ENCODE peak calls at places on chromosomes 1 and 21, in ten cellular contexts. H is body of pancreas, K is stomach, D is A549, Y is uterus, M is gastrocnemius medialis, J is heart left ventricle, R is endothelial cell of umbilical vein, L is prostate gland, O is IMR-90. F is an unnamed sample.
A peak's percentile ranks its signal among the peaks of the same experiment; 100 is the strongest.

GRCh38 chr1:200464784-200465400 is 55.1 kb upstream of the ZNF281 start:
- DNase-seq in H (no peak), K (no peak), D (no peak), Y (no peak), M (no peak), J (no peak), R (no peak), L (no peak), O (no peak), F (no peak)

GRCh38 chr1:113856011-113856410 is 15.5 kb downstream of the PTPN22 start:
- DNase-seq in H (no peak), K (no peak), D (no peak), Y (no peak), M (no peak), J (no peak), R (no peak), L (no peak), O (no peak), F (no peak)

GRCh38 chr1:181783208-181783607 is 278.3 kb downstream of the ZNF648 start:
- DNase-seq in H (no peak), K (no peak), D (no peak), Y (no peak), M (no peak), J (no peak), R (no peak), L (no peak), O (no peak), F (no peak)

GRCh38 chr1:150562384-150563339 is 13.5 kb downstream of the ADAMTSL4 start:
- DNase-seq in H (no peak), K (peak; percentile 51), D (no peak), Y (peak; percentile 54), M (no peak), J (no peak), R (peak; percentile 35), L (no peak), O (no peak), F (peak; percentile 71)

GRCh38 chr1:68331117-68331865 is 99.0 kb upstream of the WLS start:
- DNase-seq in H (no peak), K (no peak), D (no peak), Y (no peak), M (no peak), J (no peak), R (peak; percentile 87), L (no peak), O (peak; percentile 97), F (no peak)

GRCh38 chr1:162000053-162000420 is 23.6 kb downstream of the OLFML2B start:
- DNase-seq in H (no peak), K (no peak), D (no peak), Y (no peak), M (no peak), J (no peak), R (no peak), L (no peak), O (no peak), F (no peak)

GRCh38 chr1:221887091-221887746 is 145.3 kb upstream of the DUSP10 start:
- DNase-seq in H (peak; percentile 86), K (peak; percentile 51), D (peak; percentile 73), Y (peak; percentile 37), M (peak; percentile 68), J (peak; percentile 82), R (no peak), L (peak; percentile 8), O (peak; percentile 88), F (peak; percentile 56)

GRCh38 chr1:158019177-158019868 is 25.9 kb downstream of the KIRREL1 start:
- DNase-seq in H (peak; percentile 63), K (no peak), D (peak; percentile 76), Y (peak; percentile 84), M (no peak), J (peak; percentile 56), R (peak; percentile 87), L (peak; percentile 40), O (peak; percentile 94), F (no peak)

GRCh38 chr21:44805859-44806258 is 4.2 kb upstream of the UBE2G2 start:
- DNase-seq in H (no peak), K (no peak), D (no peak), Y (no peak), M (no peak), J (no peak), R (no peak), L (no peak), O (no peak), F (no peak)

GRCh38 chr21:44803651-44804050 is 2.0 kb upstream of the UBE2G2 start:
- DNase-seq in H (no peak), K (no peak), D (no peak), Y (no peak), M (no peak), J (no peak), R (no peak), L (no peak), O (no peak), F (no peak)

GRCh38 chr21:44802396-44803153 is 955 bp upstream of the UBE2G2 start:
- DNase-seq in H (no peak), K (no peak), D (peak; percentile 12), Y (no peak), M (no peak), J (no peak), R (no peak), L (no peak), O (no peak), F (no peak)

GRCh38 chr21:44804762-44805161 is 3.1 kb upstream of the UBE2G2 start:
- DNase-seq in H (no peak), K (no peak), D (no peak), Y (no peak), M (no peak), J (no peak), R (peak; percentile 36), L (no peak), O (no peak), F (peak; percentile 49)

DNA sequence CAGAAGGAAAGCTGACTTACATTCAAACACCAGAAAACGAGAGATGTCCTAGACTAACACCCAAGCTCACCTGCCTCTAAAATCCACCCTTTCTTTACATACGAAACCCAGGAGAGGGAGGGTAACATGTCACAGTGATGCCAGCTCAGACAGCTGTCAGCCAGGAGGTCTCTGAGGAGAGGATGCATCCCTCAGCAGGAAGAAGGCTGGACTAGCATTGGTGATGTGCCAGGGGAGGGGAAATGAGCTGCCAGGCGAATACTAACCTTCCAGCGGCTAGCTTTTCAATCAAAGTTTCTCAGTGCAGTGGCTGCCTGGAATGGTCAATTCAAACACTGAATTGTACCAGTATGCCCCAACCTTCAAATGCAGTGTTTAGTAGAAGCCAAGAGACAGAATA is 3.6 kb upstream of the UBE2G2 start:
- DNase-seq in H (no peak), K (no peak), D (no peak), Y (no peak), M (no peak), J (no peak), R (no peak), L (no peak), O (no peak), F (no peak)
- TF ChIP-seq POLR2A in H (no peak), K (no peak), D (no peak), Y (no peak), M (no peak), J (no peak), R (no peak), L (no peak), O (no peak), F (no peak)

GRCh38 chr1:115041654-115042053 is 12.0 kb downstream of the TSHB start:
- DNase-seq in H (no peak), K (no peak), D (no peak), Y (no peak), M (no peak), J (no peak), R (no peak), L (no peak), O (no peak), F (no peak)
- TF ChIP-seq CTCF in H (no peak), K (no peak), D (peak; percentile 13), Y (no peak), M (no peak), J (peak; percentile 10), R (no peak), L (no peak), O (peak; percentile 23), F (no peak)

DNA sequence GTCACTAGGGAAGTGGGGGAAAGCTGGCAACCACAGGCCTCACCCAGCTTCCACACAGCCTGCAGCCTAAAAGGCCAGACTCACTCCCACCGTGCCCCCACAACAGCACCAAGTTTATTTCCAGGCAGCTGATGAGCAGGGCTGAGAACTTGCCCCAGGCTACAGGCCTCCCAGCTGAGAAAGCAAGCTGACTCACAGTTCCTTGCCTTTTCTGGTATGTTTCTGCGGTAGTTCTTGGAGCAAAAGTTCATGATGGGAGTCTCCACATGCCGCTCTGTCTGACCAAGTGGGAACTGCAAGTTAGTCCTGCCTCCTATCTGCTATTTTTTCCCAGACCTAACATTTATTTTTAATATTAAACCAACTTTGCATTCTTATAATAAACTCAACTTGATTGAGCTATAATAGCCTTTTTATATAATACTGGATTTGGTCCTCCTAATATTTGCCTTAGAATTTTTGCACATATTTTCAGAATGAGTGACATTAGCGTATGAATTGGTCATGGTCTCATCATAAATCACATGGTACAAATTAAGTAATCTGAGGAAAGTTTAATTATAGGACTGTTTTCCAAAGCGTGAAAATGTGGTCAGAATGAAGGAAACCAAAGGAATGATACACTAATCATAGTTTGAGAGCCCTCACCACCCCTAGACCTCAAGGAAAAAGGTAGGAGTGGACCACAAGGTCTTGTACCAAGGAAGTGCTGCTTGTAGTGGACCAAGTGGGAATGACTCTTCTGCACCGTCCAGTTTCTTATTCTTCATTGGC is 30.7 kb downstream of the RPAP2 start:
- DNase-seq in H (no peak), K (no peak), D (no peak), Y (no peak), M (no peak), J (no peak), R (no peak), L (no peak), O (peak; percentile 67), F (no peak)
- H3K27ac ChIP-seq in H (no peak overlapping the region), K (no peak overlapping the region), D (no peak overlapping the region), Y (no peak overlapping the region), M (no peak overlapping the region), J (no peak overlapping the region), R (no peak overlapping the region), L (no peak overlapping the region), O (no peak overlapping the region), F (no peak overlapping the region)

GRCh38 chr21:39184050-39184980 is 1.1 kb upstream of the PSMG1 start:
- DNase-seq in H (no peak), K (no peak), D (no peak), Y (no peak), M (no peak), J (no peak), R (no peak), L (no peak), O (no peak), F (no peak)

GRCh38 chr21:39185157-39185556 is 1.9 kb upstream of the PSMG1 start:
- DNase-seq in H (no peak), K (no peak), D (no peak), Y (no peak), M (no peak), J (no peak), R (no peak), L (no peak), O (no peak), F (no peak)

GRCh38 chr21:39182484-39183271 is 573 bp downstream of the PSMG1 start:
- DNase-seq in H (no peak), K (no peak), D (no peak), Y (peak; percentile 29), M (no peak), J (no peak), R (peak; percentile 45), L (peak; percentile 17), O (no peak), F (no peak)

GRCh38 chr21:39182016-39182415 is 1.2 kb downstream of the PSMG1 start:
- DNase-seq in H (no peak), K (no peak), D (no peak), Y (no peak), M (no peak), J (no peak), R (peak; percentile 17), L (no peak), O (no peak), F (no peak)

GRCh38 chr21:39183272-39184049 is at the start of gene PSMG1:
- DNase-seq in H (peak; percentile 95), K (peak; percentile 97), D (peak; percentile 44), Y (peak; percentile 91), M (peak; percentile 88), J (peak; percentile 95), R (peak; percentile 96), L (peak; percentile 89), O (peak; percentile 90), F (peak; percentile 98)
- TF ChIP-seq POLR2A in H (peak; percentile 92), K (peak; percentile 49), D (peak; percentile 93), Y (peak; percentile 79), M (peak; percentile 92), J (no peak), R (peak; percentile 85), L (peak; percentile 81), O (peak; percentile 90), F (peak; percentile 88)

F was measured in right lobe of liver.